ENCODE peak calls at places on chromosome 4, in nine cellular contexts. D is renal cortical epithelial cell, G is right lobe of liver, T is suprapubic skin, P is COR-L47, N is cardiac fibroblast, Y is left ventricle myocardium superior, R is epithelial cell of prostate, W is thoracic aorta. I is an unnamed sample.

GRCh38 chr4:60122820-60123219 is 1077.3 kb upstream of the ADGRL3 start:
- DNase-seq in W (no peak), R (no peak), G (no peak), T (no peak), D (peak; percentile 1), N (no peak), Y (no peak), P (no peak), I (no peak)

GRCh38 chr4:796206-796605 is 29.7 kb downstream of the CPLX1 start:
- DNase-seq in N (no peak), R (no peak), W (no peak), P (no peak), Y (no peak), T (no peak), D (no peak), G (no peak), I (no peak)

GRCh38 chr4:7240341-7240740 is 48.0 kb downstream of the SORCS2 start:
- DNase-seq in P (peak; percentile 29), Y (no peak), D (no peak), N (no peak), T (no peak), G (no peak), W (no peak), R (no peak), I (no peak)

GRCh38 chr4:96845091-96845490 is 1005.2 kb downstream of the PDHA2 start:
- DNase-seq in P (no peak), D (no peak), R (no peak), G (no peak), T (no peak), Y (no peak), W (no peak), N (no peak), I (no peak)

GRCh38 chr4:78542373-78542772 is 9.2 kb upstream of the ANXA3 start:
- DNase-seq in N (peak; percentile 82), D (peak; percentile 76), W (no peak), Y (no peak), T (no peak), G (no peak), R (peak; percentile 50), P (no peak), I (no peak)

GRCh38 chr4:16032382-16032743 is 51.5 kb downstream of the PROM1 start:
- DNase-seq in Y (no peak), G (no peak), P (no peak), R (no peak), N (no peak), W (no peak), D (no peak), T (no peak), I (no peak)

GRCh38 chr4:32374201-32374600 is 1654.0 kb downstream of the PCDH7 start:
- DNase-seq in D (peak; percentile 54), G (no peak), T (no peak), N (no peak), R (no peak), Y (no peak), P (no peak), W (no peak), I (no peak)

GRCh38 chr4:114132830-114133229 is 153.4 kb upstream of the ARSJ start:
- DNase-seq in Y (no peak), R (no peak), P (no peak), D (no peak), G (no peak), W (no peak), T (no peak), N (peak; percentile 23), I (no peak)

GRCh38 chr4:2914220-2915126 is 48.7 kb downstream of the NOP14 start:
- DNase-seq in N (no peak), P (no peak), W (no peak), R (no peak), D (no peak), Y (no peak), G (peak; percentile 14), T (no peak), I (no peak)

GRCh38 chr4:154456889-154457288 is 34.7 kb downstream of the DCHS2 start:
- DNase-seq in D (no peak), Y (no peak), W (no peak), G (no peak), P (no peak), R (no peak), N (no peak), T (no peak), I (no peak)

GRCh38 chr4:102505708-102506107 is 4.5 kb downstream of the NFKB1 start:
- DNase-seq in T (no peak), R (no peak), Y (no peak), W (no peak), D (no peak), N (no peak), G (no peak), P (no peak), I (no peak)

GRCh38 chr4:107248571-107248970 is 212.5 kb upstream of the DKK2 start:
- DNase-seq in N (peak; percentile 9), P (no peak), D (peak; percentile 37), W (no peak), T (no peak), Y (no peak), G (no peak), R (no peak), I (no peak)

GRCh38 chr4:8730159-8730558 is 137.6 kb downstream of the CPZ start:
- DNase-seq in G (peak; percentile 2), N (no peak), T (peak; percentile 34), W (no peak), D (no peak), P (no peak), Y (no peak), R (no peak), I (no peak)

GRCh38 chr4:101191302-101192098 is 155.8 kb downstream of the PPP3CA start:
- DNase-seq in N (peak; percentile 85), W (peak; percentile 20), P (no peak), G (peak; percentile 78), D (peak; percentile 74), R (no peak), Y (peak; percentile 80), T (peak; percentile 79), I (no peak)

GRCh38 chr4:70544279-70544870 is 26.0 kb downstream of the AMTN start:
- DNase-seq in G (no peak), N (peak; percentile 54), Y (no peak), R (no peak), D (peak; percentile 31), W (no peak), P (no peak), T (no peak), I (no peak)

I was measured in memory B cell.